ENCODE peak calls at places on chromosome 22, in seven cellular contexts. U is H9, P is left ventricle myocardium inferior, D is coronary artery, R is tibial artery, L is chondrocyte, Y is pancreas. G is an unnamed sample.
A peak's percentile ranks its signal among the peaks of the same experiment; 100 is the strongest.

GRCh38 chr22:19291218-19291579 is 320 bp downstream of the CLTCL1 start:
- DNase-seq in U (peak; percentile 32), P (peak; percentile 47), D (peak; percentile 78), R (peak; percentile 72), L (peak; percentile 89), Y (peak; percentile 73), G (peak; percentile 11)

GRCh38 chr22:38452373-38453064 is 2.5 kb downstream of the KCNJ4 start:
- DNase-seq in U (no peak), P (peak; percentile 76), D (no peak), R (peak; percentile 73), L (no peak), Y (no peak), G (no peak)

GRCh38 chr22:49555526-49555925 is 272.1 kb downstream of the BRD1 start:
- DNase-seq in U (no peak), P (no peak), D (peak; percentile 68), R (peak; percentile 43), L (no peak), Y (peak; percentile 28), G (no peak)

GRCh38 chr22:41092847-41093371 is 517 bp downstream of the EP300 start:
- DNase-seq in U (no peak), P (no peak), D (no peak), R (no peak), L (no peak), Y (peak; percentile 65), G (peak; percentile 66)

GRCh38 chr22:44968736-44969135 is 41.1 kb downstream of the PHF21B start:
- DNase-seq in U (no peak), P (no peak), D (no peak), R (no peak), L (no peak), Y (no peak), G (no peak)

GRCh38 chr22:38873469-38874411 is 1.7 kb upstream of the CBX6 start:
- DNase-seq in U (no peak), P (no peak), D (no peak), R (peak; percentile 59), L (no peak), Y (no peak), G (peak; percentile 87)

GRCh38 chr22:17733484-17733883 is 40.8 kb downstream of the BID start:
- DNase-seq in U (no peak), P (no peak), D (no peak), R (no peak), L (no peak), Y (no peak), G (no peak)

GRCh38 chr22:38455530-38456271 is 702 bp upstream of the KCNJ4 start:
- DNase-seq in U (peak; percentile 54), P (no peak), D (no peak), R (no peak), L (no peak), Y (peak; percentile 62), G (peak; percentile 41)

GRCh38 chr22:17980638-17981051 is 43.7 kb downstream of the MICAL3 start:
- DNase-seq in U (no peak), P (peak; percentile 31), D (no peak), R (no peak), L (no peak), Y (no peak), G (peak; percentile 58)

GRCh38 chr22:45164217-45165123 is 745 bp downstream of the NUP50 start:
- DNase-seq in U (no peak), P (peak; percentile 24), D (no peak), R (peak; percentile 70), L (no peak), Y (peak; percentile 73), G (peak; percentile 31)

GRCh38 chr22:37331811-37332536 is 49.7 kb downstream of the CYTH4 start:
- DNase-seq in U (no peak), P (no peak), D (no peak), R (no peak), L (no peak), Y (no peak), G (peak; percentile 17)
- TF ChIP-seq CTCF in U (no peak), P (no peak), D (no peak), R (no peak), L (no peak), Y (no peak), G (peak; percentile 17)

GRCh38 chr22:46296257-46297150 is at the start of gene GTSE1:
- DNase-seq in U (peak; percentile 98), P (peak; percentile 98), D (peak; percentile 97), R (peak; percentile 98), L (peak; percentile 99), Y (peak; percentile 99), G (peak; percentile 99)
- TF ChIP-seq CTCF in U (peak; percentile 19), P (peak; percentile 43), D (no peak), R (peak; percentile 5), L (peak; percentile 65), Y (no peak), G (peak; percentile 29)

GRCh38 chr22:25765801-25766200 is 23.8 kb downstream of the MYO18B start:
- DNase-seq in U (no peak), P (no peak), D (no peak), R (no peak), L (no peak), Y (no peak), G (no peak)
- TF ChIP-seq CTCF in U (no peak), P (no peak), D (no peak), R (no peak), L (no peak), Y (no peak), G (no peak)

GRCh38 chr22:43796567-43796966 is 15.5 kb downstream of the EFCAB6 start:
- DNase-seq in U (no peak), P (no peak), D (no peak), R (no peak), L (no peak), Y (no peak), G (no peak)
- TF ChIP-seq CTCF in U (peak; percentile 63), P (peak; percentile 54), D (no peak), R (no peak), L (peak; percentile 72), Y (no peak), G (no peak)